ENCODE peak calls at places on chromosomes 1 and 21, in nine cellular contexts. G is left cardiac atrium, R is NCI-H2029, O is HCT116, J is nephron progenitor cell, Y is tibial nerve, S is AG20443, F is T-helper 17 cell, H is neural crest cell. P is an unnamed sample.

GRCh38 chr1:223621312-223621734 is 44.2 kb downstream of the CAPN8 start:
- DNase-seq in F (no peak), G (no peak), J (no peak), H (no peak), S (no peak), O (no peak), R (no peak), Y (no peak), P (peak; percentile 3)

GRCh38 chr1:241641748-241642592 is 1.8 kb upstream of the CHML start:
- DNase-seq in J (no peak), Y (no peak), H (no peak), F (no peak), G (no peak), S (peak; percentile 45), R (no peak), O (no peak), P (no peak)

GRCh38 chr1:246291141-246291540 is 215.9 kb downstream of the SMYD3 start:
- DNase-seq in Y (no peak), J (no peak), F (no peak), S (no peak), O (no peak), H (no peak), G (no peak), R (no peak), P (no peak)

GRCh38 chr1:168945870-168946269 is 160.6 kb upstream of the ATP1B1 start:
- DNase-seq in H (no peak), F (no peak), Y (peak; percentile 12), R (no peak), J (no peak), S (no peak), G (peak; percentile 74), O (no peak), P (no peak)

GRCh38 chr1:229136817-229137216 is 134.1 kb upstream of the RAB4A start:
- DNase-seq in H (no peak), Y (no peak), S (no peak), G (no peak), R (no peak), F (no peak), J (no peak), O (no peak), P (no peak)

GRCh38 chr1:150281758-150282557 is at the start of gene CIART:
- DNase-seq in R (peak; percentile 99), O (no peak), Y (peak; percentile 96), J (peak; percentile 78), H (no peak), S (peak; percentile 95), G (peak; percentile 95), F (peak; percentile 71), P (peak; percentile 76)

GRCh38 chr1:85450832-85451231 is 14.1 kb downstream of the DDAH1 start:
- DNase-seq in Y (no peak), H (no peak), J (no peak), R (peak; percentile 45), O (peak; percentile 22), S (no peak), G (no peak), F (no peak), P (no peak)

GRCh38 chr1:100881687-100882086 is 13.0 kb downstream of the EXTL2 start:
- DNase-seq in Y (no peak), S (no peak), G (no peak), R (no peak), H (no peak), J (no peak), O (no peak), F (no peak), P (no peak)

GRCh38 chr1:206081811-206082210 is 28.8 kb downstream of the RHEX start:
- DNase-seq in O (no peak), Y (no peak), J (no peak), S (no peak), F (no peak), G (no peak), H (no peak), R (peak; percentile 18), P (no peak)

GRCh38 chr1:109630881-109631512 is 11.4 kb downstream of the AMPD2 start:
- DNase-seq in O (no peak), S (no peak), J (no peak), F (no peak), G (peak; percentile 20), R (no peak), H (no peak), Y (peak; percentile 2), P (no peak)

GRCh38 chr21:45624356-45624854 is 19.1 kb upstream of the PCBP3 start:
- DNase-seq in O (no peak), G (no peak), R (no peak), H (no peak), F (no peak), S (no peak), J (no peak), Y (no peak), P (no peak)

GRCh38 chr1:240993004-240993403 is 364.0 kb downstream of the RGS7 start:
- DNase-seq in J (no peak), Y (no peak), F (no peak), R (no peak), S (no peak), G (no peak), O (no peak), H (no peak), P (no peak)

GRCh38 chr1:168392958-168393357 is 112.3 kb downstream of the TBX19 start:
- DNase-seq in J (no peak), G (no peak), H (no peak), R (no peak), S (no peak), Y (no peak), O (no peak), F (no peak), P (no peak)

GRCh38 chr1:209873067-209873810 is 45.5 kb downstream of the UTP25 start:
- DNase-seq in F (no peak), O (no peak), J (no peak), S (no peak), Y (no peak), G (no peak), H (no peak), R (no peak), P (no peak)

GRCh38 chr1:213956295-213956770 is 31.4 kb upstream of the PROX1 start:
- DNase-seq in O (no peak), R (no peak), Y (no peak), F (no peak), J (no peak), G (no peak), S (no peak), H (no peak), P (no peak)

GRCh38 chr1:209790286-209791193 is 6.2 kb upstream of the C1orf74 start:
- DNase-seq in S (no peak), F (no peak), J (no peak), R (no peak), H (no peak), O (no peak), Y (no peak), G (no peak), P (no peak)

GRCh38 chr1:162062542-162063015 is 6.9 kb upstream of the NOS1AP start:
- DNase-seq in H (no peak), R (peak; percentile 32), Y (no peak), F (no peak), G (peak; percentile 22), S (no peak), O (no peak), J (peak; percentile 21), P (no peak)

GRCh38 chr1:81155131-81155530 is 645.6 kb upstream of the ADGRL2 start:
- DNase-seq in O (no peak), F (no peak), R (no peak), S (peak; percentile 40), H (no peak), J (no peak), Y (no peak), G (no peak), P (no peak)

GRCh38 chr1:201894343-201895119 is 5.8 kb downstream of the SHISA4 start:
- DNase-seq in S (no peak), R (no peak), G (no peak), Y (no peak), J (no peak), F (no peak), O (no peak), H (no peak), P (no peak)

GRCh38 chr1:18010945-18011344 is 96.7 kb upstream of the IGSF21 start:
- DNase-seq in G (no peak), S (no peak), O (no peak), F (no peak), Y (no peak), J (no peak), H (no peak), R (no peak), P (no peak)

GRCh38 chr1:183995322-183996035 is 42.0 kb downstream of the COLGALT2 start:
- DNase-seq in S (no peak), H (no peak), Y (no peak), R (no peak), J (no peak), F (no peak), O (no peak), G (peak; percentile 46), P (no peak)